ENCODE peak calls at places on chromosomes 6 and 20, in eight cellular contexts. One of them, this sample, is unnamed.

GRCh38 chr6:19472850-19473249 is 364.3 kb upstream of the ID4 start:
- DNase-seq in HuH-7.5: no peak
- DNase-seq in NCI-H1105: no peak
- DNase-seq in H7: peak
- DNase-seq in progenitor cell of endocrine pancreas: no peak
- DNase-seq in NT2/D1: peak
- DNase-seq in heart left ventricle: no peak
- DNase-seq in lower lobe of right lung: no peak
- DNase-seq in this sample: no peak

GRCh38 chr6:3318226-3318625 is 59.5 kb downstream of the PSMG4 start:
- DNase-seq in NCI-H1105: no peak
- DNase-seq in NT2/D1: no peak
- DNase-seq in lower lobe of right lung: no peak
- DNase-seq in heart left ventricle: no peak
- DNase-seq in H7: no peak
- DNase-seq in progenitor cell of endocrine pancreas: no peak
- DNase-seq in HuH-7.5: no peak
- DNase-seq in this sample: no peak

GRCh38 chr6:34904990-34905613 is 16.0 kb downstream of the ANKS1A start:
- DNase-seq in NT2/D1: no peak
- DNase-seq in HuH-7.5: no peak
- DNase-seq in heart left ventricle: no peak
- DNase-seq in NCI-H1105: no peak
- DNase-seq in lower lobe of right lung: no peak
- DNase-seq in H7: no peak
- DNase-seq in progenitor cell of endocrine pancreas: no peak
- DNase-seq in this sample: no peak

GRCh38 chr20:50585678-50586077 is 75.5 kb downstream of the PTPN1 start:
- DNase-seq in HuH-7.5: no peak
- DNase-seq in progenitor cell of endocrine pancreas: no peak
- DNase-seq in NCI-H1105: no peak
- DNase-seq in heart left ventricle: no peak
- DNase-seq in H7: no peak
- DNase-seq in lower lobe of right lung: peak
- DNase-seq in NT2/D1: no peak
- DNase-seq in this sample: no peak

GRCh38 chr6:113920663-113921267 is 50.2 kb downstream of the HDAC2 start:
- DNase-seq in lower lobe of right lung: no peak
- DNase-seq in NCI-H1105: no peak
- DNase-seq in H7: no peak
- DNase-seq in HuH-7.5: no peak
- DNase-seq in heart left ventricle: no peak
- DNase-seq in NT2/D1: no peak
- DNase-seq in progenitor cell of endocrine pancreas: no peak
- DNase-seq in this sample: no peak

GRCh38 chr6:36642913-36643817 is 35.3 kb upstream of the CDKN1A start:
- DNase-seq in heart left ventricle: peak
- DNase-seq in H7: no peak
- DNase-seq in NT2/D1: no peak
- DNase-seq in HuH-7.5: no peak
- DNase-seq in lower lobe of right lung: peak
- DNase-seq in progenitor cell of endocrine pancreas: no peak
- DNase-seq in NCI-H1105: no peak
- DNase-seq in this sample: no peak

GRCh38 chr6:126127662-126128061 is 141.3 kb downstream of the TRMT11 start:
- DNase-seq in H7: no peak
- DNase-seq in lower lobe of right lung: no peak
- DNase-seq in heart left ventricle: no peak
- DNase-seq in NT2/D1: no peak
- DNase-seq in progenitor cell of endocrine pancreas: no peak
- DNase-seq in HuH-7.5: no peak
- DNase-seq in NCI-H1105: no peak
- DNase-seq in this sample: no peak

GRCh38 chr6:1316482-1317220 is 4.8 kb downstream of the FOXQ1 start:
- DNase-seq in heart left ventricle: no peak
- DNase-seq in lower lobe of right lung: no peak
- DNase-seq in NT2/D1: no peak
- DNase-seq in HuH-7.5: peak
- DNase-seq in progenitor cell of endocrine pancreas: peak
- DNase-seq in H7: peak
- DNase-seq in NCI-H1105: peak
- DNase-seq in this sample: no peak

GRCh38 chr6:38796850-38797249 is 81.7 kb downstream of the DNAH8 start:
- DNase-seq in HuH-7.5: no peak
- DNase-seq in lower lobe of right lung: no peak
- DNase-seq in NCI-H1105: no peak
- DNase-seq in H7: no peak
- DNase-seq in NT2/D1: no peak
- DNase-seq in progenitor cell of endocrine pancreas: no peak
- DNase-seq in heart left ventricle: no peak
- DNase-seq in this sample: no peak

GRCh38 chr6:127486934-127487333 is 27.7 kb upstream of the KIAA0408 start:
- DNase-seq in lower lobe of right lung: no peak
- DNase-seq in heart left ventricle: no peak
- DNase-seq in progenitor cell of endocrine pancreas: no peak
- DNase-seq in NT2/D1: no peak
- DNase-seq in H7: no peak
- DNase-seq in HuH-7.5: no peak
- DNase-seq in NCI-H1105: no peak
- DNase-seq in this sample: no peak

GRCh38 chr20:54037525-54037924 is 32.9 kb downstream of the BCAS1 start:
- DNase-seq in NT2/D1: no peak
- DNase-seq in HuH-7.5: no peak
- DNase-seq in lower lobe of right lung: no peak
- DNase-seq in heart left ventricle: no peak
- DNase-seq in progenitor cell of endocrine pancreas: no peak
- DNase-seq in NCI-H1105: no peak
- DNase-seq in H7: no peak
- DNase-seq in this sample: no peak

GRCh38 chr6:143782517-143782916 is 60.6 kb upstream of the LTV1 start:
- DNase-seq in lower lobe of right lung: no peak
- DNase-seq in NCI-H1105: no peak
- DNase-seq in progenitor cell of endocrine pancreas: no peak
- DNase-seq in NT2/D1: no peak
- DNase-seq in heart left ventricle: no peak
- DNase-seq in HuH-7.5: no peak
- DNase-seq in H7: no peak
- DNase-seq in this sample: no peak

GRCh38 chr6:26159417-26160273 is 72.4 kb downstream of the HFE start:
- DNase-seq in lower lobe of right lung: no peak
- DNase-seq in NT2/D1: no peak
- DNase-seq in heart left ventricle: no peak
- DNase-seq in H7: peak
- DNase-seq in NCI-H1105: no peak
- DNase-seq in HuH-7.5: no peak
- DNase-seq in progenitor cell of endocrine pancreas: no peak
- DNase-seq in this sample: no peak

GRCh38 chr6:150208606-150209352 is 65.9 kb downstream of the PPP1R14C start:
- DNase-seq in NT2/D1: no peak
- DNase-seq in H7: no peak
- DNase-seq in heart left ventricle: no peak
- DNase-seq in NCI-H1105: peak
- DNase-seq in HuH-7.5: no peak
- DNase-seq in lower lobe of right lung: no peak
- DNase-seq in progenitor cell of endocrine pancreas: no peak
- DNase-seq in this sample: no peak

GRCh38 chr6:110537208-110538123 is 61.1 kb upstream of the SLC22A16 start:
- DNase-seq in NT2/D1: peak
- DNase-seq in progenitor cell of endocrine pancreas: no peak
- DNase-seq in HuH-7.5: no peak
- DNase-seq in lower lobe of right lung: no peak
- DNase-seq in H7: no peak
- DNase-seq in NCI-H1105: no peak
- DNase-seq in heart left ventricle: no peak
- DNase-seq in this sample: no peak

GRCh38 chr6:134031696-134032255 is 20.6 kb downstream of the SLC2A12 start:
- DNase-seq in H7: no peak
- DNase-seq in NCI-H1105: no peak
- DNase-seq in HuH-7.5: no peak
- DNase-seq in lower lobe of right lung: no peak
- DNase-seq in progenitor cell of endocrine pancreas: no peak
- DNase-seq in NT2/D1: no peak
- DNase-seq in heart left ventricle: no peak
- DNase-seq in this sample: no peak

GRCh38 chr20:22098451-22098850 is 393.0 kb downstream of the PAX1 start:
- DNase-seq in heart left ventricle: no peak
- DNase-seq in H7: no peak
- DNase-seq in NCI-H1105: no peak
- DNase-seq in progenitor cell of endocrine pancreas: no peak
- DNase-seq in HuH-7.5: no peak
- DNase-seq in NT2/D1: no peak
- DNase-seq in lower lobe of right lung: no peak
- DNase-seq in this sample: no peak

GRCh38 chr6:162705736-162706135 is 21.8 kb downstream of the PRKN start:
- DNase-seq in lower lobe of right lung: no peak
- DNase-seq in H7: no peak
- DNase-seq in NCI-H1105: no peak
- DNase-seq in progenitor cell of endocrine pancreas: no peak
- DNase-seq in NT2/D1: no peak
- DNase-seq in heart left ventricle: no peak
- DNase-seq in HuH-7.5: no peak
- DNase-seq in this sample: no peak

GRCh38 chr6:35312076-35312762 is 14.6 kb downstream of the DEF6 start:
- DNase-seq in lower lobe of right lung: no peak
- DNase-seq in NT2/D1: no peak
- DNase-seq in progenitor cell of endocrine pancreas: no peak
- DNase-seq in HuH-7.5: no peak
- DNase-seq in NCI-H1105: no peak
- DNase-seq in H7: no peak
- DNase-seq in heart left ventricle: no peak
- DNase-seq in this sample: peak

GRCh38 chr6:3294396-3294795 is 35.6 kb downstream of the PSMG4 start:
- DNase-seq in H7: no peak
- DNase-seq in HuH-7.5: no peak
- DNase-seq in progenitor cell of endocrine pancreas: no peak
- DNase-seq in NCI-H1105: no peak
- DNase-seq in NT2/D1: no peak
- DNase-seq in lower lobe of right lung: no peak
- DNase-seq in heart left ventricle: no peak
- DNase-seq in this sample: no peak

GRCh38 chr20:57808266-57808866 is 98.6 kb upstream of the PMEPA1 start:
- DNase-seq in heart left ventricle: no peak
- DNase-seq in NT2/D1: peak
- DNase-seq in lower lobe of right lung: no peak
- DNase-seq in NCI-H1105: no peak
- DNase-seq in H7: peak
- DNase-seq in HuH-7.5: no peak
- DNase-seq in progenitor cell of endocrine pancreas: no peak
- DNase-seq in this sample: no peak

GRCh38 chr20:5470943-5471342 is 154.2 kb upstream of the PROKR2 start:
- DNase-seq in lower lobe of right lung: no peak
- DNase-seq in heart left ventricle: no peak
- DNase-seq in NT2/D1: no peak
- DNase-seq in H7: peak
- DNase-seq in progenitor cell of endocrine pancreas: no peak
- DNase-seq in NCI-H1105: no peak
- DNase-seq in HuH-7.5: peak
- DNase-seq in this sample: peak

GRCh38 chr20:35831029-35831428 is 59.2 kb downstream of the PHF20 start:
- DNase-seq in NT2/D1: no peak
- DNase-seq in lower lobe of right lung: no peak
- DNase-seq in NCI-H1105: no peak
- DNase-seq in progenitor cell of endocrine pancreas: no peak
- DNase-seq in HuH-7.5: no peak
- DNase-seq in H7: no peak
- DNase-seq in heart left ventricle: no peak
- DNase-seq in this sample: no peak

GRCh38 chr6:161438430-161439030 is 164.7 kb upstream of the AGPAT4 start:
- DNase-seq in progenitor cell of endocrine pancreas: no peak
- DNase-seq in NCI-H1105: no peak
- DNase-seq in H7: no peak
- DNase-seq in HuH-7.5: no peak
- DNase-seq in heart left ventricle: no peak
- DNase-seq in NT2/D1: no peak
- DNase-seq in lower lobe of right lung: no peak
- DNase-seq in this sample: no peak